ENCODE peak calls at places on chromosome 15, in six cellular contexts. I is cardiac muscle cell, N is progenitor cell of endocrine pancreas, C is left lung, M is stomach, K is A549. X is an unnamed sample.
A peak's percentile ranks its signal among the peaks of the same experiment; 100 is the strongest.

GRCh38 chr15:84982301-84982920 is 755 bp downstream of the PDE8A start:
- DNase-seq in I (peak; percentile 34), N (no peak), C (peak; percentile 47), M (peak; percentile 48), K (peak; percentile 59), X (no peak)

GRCh38 chr15:79184465-79184892 is 93.9 kb upstream of the RASGRF1 start:
- DNase-seq in I (peak; percentile 80), N (peak; percentile 60), C (peak; percentile 63), M (peak; percentile 77), K (peak; percentile 68), X (no peak)

GRCh38 chr15:51318382-51319150 is 19.8 kb downstream of the CYP19A1 start:
- DNase-seq in I (no peak), N (no peak), C (no peak), M (no peak), K (no peak), X (no peak)

GRCh38 chr15:99721896-99722295 is 11.3 kb downstream of the LYSMD4 start:
- DNase-seq in I (no peak), N (no peak), C (no peak), M (no peak), K (no peak), X (no peak)

GRCh38 chr15:98800437-98801233 is 152.3 kb downstream of the IGF1R start:
- DNase-seq in I (peak; percentile 57), N (peak; percentile 25), C (peak; percentile 43), M (peak; percentile 48), K (peak; percentile 81), X (peak; percentile 80)

GRCh38 chr15:63587527-63587926 is 9.7 kb upstream of the FBXL22 start:
- DNase-seq in I (no peak), N (no peak), C (no peak), M (no peak), K (peak; percentile 58), X (peak; percentile 42)

GRCh38 chr15:68631621-68632051 is 52.8 kb downstream of the CORO2B start:
- DNase-seq in I (no peak), N (no peak), C (no peak), M (no peak), K (no peak), X (no peak)

GRCh38 chr15:52481915-52482314 is 46.8 kb downstream of the MYO5A start:
- DNase-seq in I (no peak), N (no peak), C (no peak), M (no peak), K (no peak), X (no peak)

GRCh38 chr15:66390670-66391069 is 4.0 kb downstream of the MAP2K1 start:
- DNase-seq in I (no peak), N (no peak), C (no peak), M (no peak), K (no peak), X (no peak)

GRCh38 chr15:75817151-75817935 is 25.9 kb upstream of the UBE2Q2 start:
- DNase-seq in I (no peak), N (no peak), C (no peak), M (no peak), K (peak; percentile 37), X (no peak)

GRCh38 chr15:39266882-39267281 is 314.0 kb upstream of the THBS1 start:
- DNase-seq in I (no peak), N (no peak), C (no peak), M (no peak), K (no peak), X (no peak)

GRCh38 chr15:61146643-61147230 is 82.4 kb downstream of the RORA start:
- DNase-seq in I (no peak), N (no peak), C (no peak), M (no peak), K (no peak), X (no peak)

GRCh38 chr15:100919481-100920405 is 586 bp downstream of the LRRK1 start:
- DNase-seq in I (peak; percentile 23), N (no peak), C (peak; percentile 50), M (no peak), K (peak; percentile 38), X (no peak)

GRCh38 chr15:41583795-41584194 is 24.8 kb downstream of the TYRO3 start:
- DNase-seq in I (no peak), N (no peak), C (no peak), M (no peak), K (no peak), X (no peak)

GRCh38 chr15:41584636-41585139 is 25.7 kb downstream of the TYRO3 start:
- DNase-seq in I (no peak), N (no peak), C (no peak), M (no peak), K (no peak), X (no peak)

GRCh38 chr15:41581110-41581509 is 22.1 kb downstream of the TYRO3 start:
- DNase-seq in I (no peak), N (no peak), C (no peak), M (no peak), K (peak; percentile 31), X (no peak)

DNA sequence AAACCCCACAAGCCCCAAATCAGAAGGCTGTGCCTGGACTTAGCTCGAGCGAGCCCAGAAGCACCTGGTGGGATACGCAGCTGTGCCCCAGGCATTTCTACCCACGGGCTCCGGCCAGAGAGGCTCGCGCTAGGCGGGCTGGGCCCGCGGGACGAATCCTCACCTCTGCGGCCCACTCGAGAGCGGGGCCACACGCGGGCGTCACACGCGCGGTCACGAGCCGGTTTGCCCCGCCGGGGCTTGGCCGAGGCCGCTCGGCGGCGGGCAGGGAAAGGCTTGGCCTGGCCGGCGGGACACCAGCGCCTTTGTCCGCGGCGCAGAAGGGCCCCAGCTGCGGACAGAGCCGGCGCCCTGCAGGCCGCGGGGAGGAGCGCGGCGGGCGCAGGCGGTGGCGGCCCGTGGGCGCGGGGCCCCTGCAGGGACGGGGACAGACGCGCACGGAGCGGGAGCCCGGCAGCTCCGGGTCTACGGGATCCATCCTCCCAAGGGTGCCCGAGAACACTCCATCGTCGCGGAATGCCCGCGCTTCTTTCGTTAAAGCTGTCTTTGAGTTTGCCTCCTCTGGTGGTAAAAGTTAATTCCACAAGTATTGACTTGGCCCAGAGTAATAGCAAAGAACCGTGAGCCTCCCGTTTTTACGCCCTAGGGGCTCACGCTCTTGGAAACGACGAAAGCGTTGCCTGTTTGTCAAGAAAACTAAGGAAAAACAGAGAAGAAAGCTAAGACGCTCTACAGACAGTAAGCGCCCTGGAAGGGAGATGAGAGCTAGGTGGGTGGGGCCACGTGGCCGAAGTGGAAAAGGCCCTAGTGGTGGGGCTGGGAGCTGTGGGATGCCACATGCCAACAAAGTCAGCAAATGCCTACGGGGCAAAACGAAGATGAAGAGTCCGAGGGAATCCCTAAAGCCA is 26.4 kb downstream of the TYRO3 start:
- DNase-seq in I (peak; percentile 47), N (peak; percentile 32), C (no peak), M (peak; percentile 48), K (peak; percentile 44), X (peak; percentile 8)
- TF ChIP-seq CTCF in I (peak; percentile 56), N (peak; percentile 29), C (peak; percentile 55), M (no peak), K (peak; percentile 24), X (peak; percentile 26)

GRCh38 chr15:56251315-56252091 is 7.8 kb upstream of the RFX7 start:
- DNase-seq in I (no peak), N (no peak), C (no peak), M (no peak), K (no peak), X (no peak)

GRCh38 chr15:56248276-56248675 is 4.6 kb upstream of the RFX7 start:
- DNase-seq in I (no peak), N (no peak), C (no peak), M (no peak), K (no peak), X (no peak)

GRCh38 chr15:56247266-56247665 is 3.6 kb upstream of the RFX7 start:
- DNase-seq in I (no peak), N (no peak), C (no peak), M (no peak), K (no peak), X (no peak)

GRCh38 chr15:56250626-56251025 is 6.9 kb upstream of the RFX7 start:
- DNase-seq in I (no peak), N (no peak), C (no peak), M (no peak), K (no peak), X (no peak)

GRCh38 chr15:56249080-56249479 is 5.4 kb upstream of the RFX7 start:
- DNase-seq in I (peak; percentile 70), N (no peak), C (no peak), M (no peak), K (peak; percentile 77), X (no peak)
- TF ChIP-seq CTCF in I (peak; percentile 53), N (peak; percentile 44), C (no peak), M (no peak), K (peak; percentile 48), X (peak; percentile 18)

GRCh38 chr15:81813215-81813614 is 232.6 kb downstream of the MEX3B start:
- DNase-seq in I (no peak), N (no peak), C (no peak), M (no peak), K (peak; percentile 9), X (no peak)
- TF ChIP-seq CTCF in I (no peak), N (peak; percentile 49), C (no peak), M (no peak), K (no peak), X (no peak)

GRCh38 chr15:28262438-28262837 is 59.5 kb downstream of the HERC2 start:
- DNase-seq in I (no peak), N (no peak), C (no peak), M (no peak), K (no peak), X (no peak)

GRCh38 chr15:28264166-28264565 is 57.8 kb downstream of the HERC2 start:
- DNase-seq in I (no peak), N (no peak), C (no peak), M (no peak), K (no peak), X (no peak)

GRCh38 chr15:28265334-28266019 is 56.5 kb downstream of the HERC2 start:
- DNase-seq in I (no peak), N (no peak), C (no peak), M (no peak), K (no peak), X (no peak)

GRCh38 chr15:28260317-28260716 is 61.7 kb downstream of the HERC2 start:
- DNase-seq in I (no peak), N (no peak), C (no peak), M (no peak), K (no peak), X (no peak)

GRCh38 chr15:28260722-28261121 is 61.3 kb downstream of the HERC2 start:
- DNase-seq in I (no peak), N (no peak), C (no peak), M (no peak), K (no peak), X (no peak)
- TF ChIP-seq CTCF in I (no peak), N (no peak), C (no peak), M (no peak), K (no peak), X (no peak)

DNA sequence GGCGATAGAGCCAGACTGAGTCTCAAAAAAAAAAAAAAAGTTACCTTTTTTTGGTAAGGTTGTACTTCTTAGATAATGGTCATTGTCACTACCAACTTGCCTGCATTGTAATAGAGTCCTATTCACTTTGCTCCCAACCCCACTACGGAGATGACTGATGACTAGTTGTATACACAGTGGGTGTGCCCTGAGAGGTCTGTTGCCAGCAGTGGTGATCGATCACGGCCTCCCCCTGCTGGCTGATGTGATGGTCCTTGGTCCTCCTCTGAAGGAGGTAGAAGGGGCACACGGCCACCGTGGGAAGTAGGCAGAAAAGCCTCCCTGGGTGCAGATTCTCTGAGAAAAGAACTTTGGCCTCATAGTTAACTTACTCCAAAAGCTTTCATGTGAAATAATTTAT is 10.7 kb downstream of the GCNT3 start:
- DNase-seq in I (peak; percentile 51), N (peak; percentile 51), C (no peak), M (peak; percentile 66), K (peak; percentile 86), X (no peak)
- TF ChIP-seq CTCF in I (peak; percentile 48), N (peak; percentile 63), C (no peak), M (no peak), K (peak; percentile 74), X (peak; percentile 39)

X was measured in AG09319.